ENCODE peak calls at places on chromosomes 13 and 19, in six cellular contexts. V, D, Y, M, J and T are unnamed samples.

GRCh38 chr19:17479325-17479791 is 9.0 kb downstream of the SLC27A1 start:
- DNase-seq in V (no peak), D (no peak), Y (no peak), M (no peak), J (no peak), T (no peak)

GRCh38 chr19:19539738-19540703 is 2.0 kb downstream of the CILP2 start:
- DNase-seq in V (peak; percentile 37), D (no peak), Y (peak; percentile 36), M (peak; percentile 96), J (peak; percentile 98), T (peak; percentile 76)

GRCh38 chr19:15379996-15380647 is 535 bp upstream of the AKAP8 start:
- DNase-seq in V (no peak), D (peak; percentile 66), Y (no peak), M (peak; percentile 94), J (peak; percentile 84), T (no peak)

GRCh38 chr19:35462476-35462953 is 14.5 kb downstream of the FFAR2 start:
- DNase-seq in V (no peak), D (no peak), Y (no peak), M (no peak), J (no peak), T (peak; percentile 86)

GRCh38 chr19:16978839-16979802 is 47.5 kb downstream of the CPAMD8 start:
- DNase-seq in V (no peak), D (no peak), Y (no peak), M (no peak), J (no peak), T (no peak)

GRCh38 chr19:32614916-32615315 is 33.9 kb downstream of the PDCD5 start:
- DNase-seq in V (no peak), D (no peak), Y (no peak), M (no peak), J (no peak), T (no peak)

GRCh38 chr13:36834299-36834698 is 15.3 kb downstream of the RFXAP start:
- DNase-seq in V (no peak), D (no peak), Y (no peak), M (no peak), J (no peak), T (no peak)

GRCh38 chr13:101449971-101450748 is 2.3 kb upstream of the ITGBL1 start:
- DNase-seq in V (no peak), D (no peak), Y (no peak), M (no peak), J (no peak), T (no peak)

GRCh38 chr13:114112826-114113322 is 19.5 kb downstream of the RASA3 start:
- DNase-seq in V (no peak), D (no peak), Y (no peak), M (peak; percentile 90), J (peak; percentile 59), T (peak; percentile 43)

GRCh38 chr13:97460004-97460756 is 26.2 kb downstream of the RAP2A start:
- DNase-seq in V (no peak), D (no peak), Y (no peak), M (no peak), J (no peak), T (no peak)

GRCh38 chr13:51956717-51957116 is 54.5 kb downstream of the ATP7B start:
- DNase-seq in V (no peak), D (no peak), Y (no peak), M (no peak), J (no peak), T (no peak)

GRCh38 chr19:10748195-10748923 is 30.5 kb downstream of the DNM2 start:
- DNase-seq in V (no peak), D (no peak), Y (no peak), M (no peak), J (no peak), T (no peak)

GRCh38 chr13:26498524-26499208 is 58.8 kb upstream of the WASF3 start:
- DNase-seq in V (no peak), D (no peak), Y (no peak), M (no peak), J (no peak), T (no peak)

GRCh38 chr19:14127929-14128509 is 8.4 kb downstream of the ASF1B start:
- DNase-seq in V (no peak), D (no peak), Y (no peak), M (no peak), J (no peak), T (no peak)

GRCh38 chr13:89457977-89458376 is 1786.8 kb downstream of the SLITRK5 start:
- DNase-seq in V (no peak), D (no peak), Y (no peak), M (no peak), J (no peak), T (no peak)

GRCh38 chr19:7989071-7989575 is 16.3 kb downstream of the ELAVL1 start:
- DNase-seq in V (no peak), D (no peak), Y (no peak), M (peak; percentile 55), J (no peak), T (no peak)

GRCh38 chr13:52879950-52880650 is 31.7 kb upstream of the PCDH8 start:
- DNase-seq in V (no peak), D (no peak), Y (no peak), M (peak; percentile 55), J (peak; percentile 67), T (no peak)

GRCh38 chr13:101289764-101290163 is 126.5 kb downstream of the NALCN start:
- DNase-seq in V (no peak), D (peak; percentile 59), Y (no peak), M (peak; percentile 80), J (peak; percentile 89), T (no peak)

GRCh38 chr19:3465552-3465951 is 14.8 kb downstream of the SMIM24 start:
- DNase-seq in V (no peak), D (no peak), Y (no peak), M (peak; percentile 50), J (peak; percentile 52), T (no peak)
- TF ChIP-seq CTCF in V (no peak), D (no peak), Y (no peak), M (no peak), J (no peak), T (no peak)

GRCh38 chr19:2260341-2260751 is 4.1 kb upstream of the JSRP1 start:
- DNase-seq in V (no peak), D (no peak), Y (no peak), M (no peak), J (no peak), T (no peak)

GRCh38 chr19:2266183-2266993 is 10.2 kb upstream of the JSRP1 start:
- DNase-seq in V (peak; percentile 70), D (no peak), Y (peak; percentile 80), M (no peak), J (no peak), T (peak; percentile 94)

GRCh38 chr19:2259331-2259730 is 3.1 kb upstream of the JSRP1 start:
- DNase-seq in V (no peak), D (no peak), Y (no peak), M (no peak), J (no peak), T (no peak)

GRCh38 chr19:2255982-2256685 is at the start of gene JSRP1:
- DNase-seq in V (no peak), D (no peak), Y (no peak), M (no peak), J (peak; percentile 56), T (no peak)

DNA sequence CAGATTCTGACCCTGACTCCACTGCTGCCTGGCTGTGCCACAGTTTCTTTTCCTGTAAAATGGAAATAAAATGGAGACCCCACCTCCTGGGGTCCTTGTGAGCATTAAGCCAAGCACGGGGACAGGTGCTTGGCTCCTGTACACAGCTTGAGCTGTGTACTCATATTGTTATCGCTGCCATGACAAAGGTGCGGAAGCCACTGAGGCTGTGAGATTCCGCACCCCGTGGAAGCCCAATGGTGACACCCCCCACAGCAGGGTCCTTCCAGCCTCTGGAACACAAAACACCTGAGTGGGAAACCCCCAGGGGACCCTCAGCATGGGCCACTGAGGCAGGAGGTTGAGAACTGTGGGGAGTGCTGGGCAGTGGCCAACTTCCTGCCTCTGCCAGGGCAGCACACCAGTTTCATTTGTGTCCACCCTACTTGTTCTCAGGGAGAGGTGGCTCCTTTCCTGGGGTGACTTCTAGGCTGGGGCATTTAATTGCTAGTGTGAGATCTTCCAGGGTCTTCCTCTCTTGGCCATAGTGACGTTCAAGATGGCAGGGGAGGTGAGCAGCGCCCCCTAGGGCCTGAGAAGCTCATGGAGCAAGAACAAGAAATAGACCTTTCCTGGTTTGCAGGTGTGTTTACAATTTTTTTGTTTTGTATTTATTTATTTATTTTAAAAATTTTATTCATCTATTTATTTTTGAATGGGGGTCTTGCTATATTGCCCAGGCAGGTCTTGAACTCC is 5.4 kb upstream of the JSRP1 start:
- DNase-seq in V (peak; percentile 51), D (no peak), Y (no peak), M (peak; percentile 84), J (peak; percentile 66), T (no peak)
- TF ChIP-seq CTCF in V (peak; percentile 45), D (peak; percentile 48), Y (no peak), M (peak; percentile 87), J (peak; percentile 76), T (peak; percentile 93)

DNA sequence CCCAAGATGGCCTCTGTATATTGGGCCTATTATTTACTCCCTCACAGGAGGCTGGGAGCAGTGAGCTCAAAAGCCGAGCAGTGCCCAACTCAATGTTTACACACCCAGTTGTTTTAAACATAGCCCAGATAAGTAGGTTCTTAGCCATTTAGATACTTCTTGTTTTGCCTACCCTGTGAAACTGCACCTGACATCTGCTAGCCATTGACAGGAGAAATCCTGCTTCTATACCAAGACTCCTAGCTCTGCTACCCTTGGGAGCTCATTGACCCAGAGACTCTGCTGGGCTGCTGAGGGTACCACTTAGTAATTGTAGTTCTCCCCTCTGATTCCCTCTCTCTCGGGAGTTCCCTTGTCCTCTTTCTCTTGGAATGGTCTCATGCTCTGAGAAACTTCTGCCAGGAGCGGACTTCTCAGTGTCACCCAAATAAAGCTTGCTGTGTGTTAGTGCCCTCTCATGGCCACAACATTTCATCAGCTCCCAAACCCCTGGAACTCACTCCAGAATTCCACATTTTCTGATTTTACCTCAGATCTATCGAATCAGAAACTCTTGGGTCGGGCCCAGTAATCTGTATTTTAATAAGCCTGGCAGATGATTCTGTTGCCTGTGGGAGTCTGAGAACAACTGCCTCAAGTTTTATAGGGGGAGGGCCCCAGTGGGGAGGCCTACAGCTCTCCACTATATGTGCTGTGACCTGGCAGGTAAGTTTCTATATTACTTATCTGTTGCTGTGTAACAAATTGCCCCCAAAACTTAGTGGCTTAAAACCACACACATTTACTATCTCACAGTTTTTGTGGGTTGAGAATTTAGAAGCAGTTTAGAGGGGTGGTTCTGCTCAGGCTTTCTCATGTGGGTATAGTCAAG is 221.1 kb downstream of the TDRD3 start:
- DNase-seq in V (no peak), D (peak; percentile 14), Y (no peak), M (peak; percentile 77), J (peak; percentile 80), T (no peak)
- TF ChIP-seq CTCF in V (no peak), D (no peak), Y (no peak), M (peak; percentile 78), J (peak; percentile 75), T (no peak)

GRCh38 chr19:5514001-5514400 is 53.8 kb downstream of the TINCR start:
- DNase-seq in V (no peak), D (no peak), Y (no peak), M (no peak), J (no peak), T (no peak)

GRCh38 chr19:5519076-5519475 is 48.7 kb downstream of the TINCR start:
- DNase-seq in V (no peak), D (no peak), Y (no peak), M (no peak), J (no peak), T (no peak)

GRCh38 chr19:5520501-5520900 is 47.3 kb downstream of the TINCR start:
- DNase-seq in V (no peak), D (no peak), Y (no peak), M (no peak), J (no peak), T (no peak)

DNA sequence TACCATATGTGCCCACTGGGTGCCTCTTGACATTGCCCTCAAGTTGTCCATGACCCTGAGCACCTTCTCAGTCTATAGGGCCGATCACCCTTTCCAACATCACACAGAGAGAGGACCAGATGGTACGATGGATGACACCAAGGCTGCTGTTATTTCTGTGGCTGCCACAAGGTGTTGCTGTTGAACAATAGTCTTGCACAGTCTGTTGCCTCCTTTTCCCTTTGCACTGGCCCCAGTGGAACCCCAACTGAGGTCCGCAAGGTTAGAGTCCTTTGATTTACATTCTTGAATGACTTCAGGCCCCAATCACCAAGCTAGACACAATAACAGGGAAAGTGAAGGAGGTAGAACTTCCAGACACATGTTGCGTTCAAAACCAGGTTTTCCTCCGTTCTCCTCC is 52.0 kb downstream of the TINCR start:
- DNase-seq in V (no peak), D (no peak), Y (no peak), M (peak; percentile 73), J (peak; percentile 66), T (no peak)
- TF ChIP-seq CTCF in V (no peak), D (peak; percentile 25), Y (no peak), M (peak; percentile 73), J (peak; percentile 69), T (no peak)